ENCODE peak calls at places on chromosome 19, in seven cellular contexts. One of them, this sample, is unnamed.
A peak's percentile ranks its signal among the peaks of the same experiment; 100 is the strongest.

GRCh38 chr19:38543807-38544568 is 73.8 kb downstream of the MAP4K1 start:
- DNase-seq in body of pancreas: peak; percentile 73
- DNase-seq in gastrocnemius medialis: peak; percentile 69
- DNase-seq in lower leg skin: no peak
- DNase-seq in transverse colon: peak; percentile 42
- DNase-seq in esophagus squamous epithelium: no peak
- DNase-seq in IMR-90: peak; percentile 86
- DNase-seq in this sample: peak; percentile 78

GRCh38 chr19:3586124-3586626 is 897 bp downstream of the GIPC3 start:
- DNase-seq in body of pancreas: no peak
- DNase-seq in gastrocnemius medialis: no peak
- DNase-seq in lower leg skin: no peak
- DNase-seq in transverse colon: no peak
- DNase-seq in esophagus squamous epithelium: no peak
- DNase-seq in IMR-90: no peak
- DNase-seq in this sample: no peak

GRCh38 chr19:42081584-42082258 is 5.8 kb downstream of the ZNF574 start:
- DNase-seq in body of pancreas: peak; percentile 36
- DNase-seq in gastrocnemius medialis: no peak
- DNase-seq in lower leg skin: no peak
- DNase-seq in transverse colon: no peak
- DNase-seq in esophagus squamous epithelium: no peak
- DNase-seq in IMR-90: peak; percentile 65
- DNase-seq in this sample: peak; percentile 64

GRCh38 chr19:16062789-16063188 is 13.5 kb upstream of the TPM4 start:
- DNase-seq in body of pancreas: peak; percentile 37
- DNase-seq in gastrocnemius medialis: no peak
- DNase-seq in lower leg skin: peak; percentile 87
- DNase-seq in transverse colon: peak; percentile 78
- DNase-seq in esophagus squamous epithelium: no peak
- DNase-seq in IMR-90: no peak
- DNase-seq in this sample: peak; percentile 45

GRCh38 chr19:2481466-2481865 is 5.5 kb downstream of the GADD45B start:
- DNase-seq in body of pancreas: no peak
- DNase-seq in gastrocnemius medialis: no peak
- DNase-seq in lower leg skin: peak; percentile 85
- DNase-seq in transverse colon: no peak
- DNase-seq in esophagus squamous epithelium: no peak
- DNase-seq in IMR-90: no peak
- DNase-seq in this sample: no peak

GRCh38 chr19:36013280-36014028 is 559 bp downstream of the ALKBH6 start:
- DNase-seq in body of pancreas: no peak
- DNase-seq in gastrocnemius medialis: no peak
- DNase-seq in lower leg skin: no peak
- DNase-seq in transverse colon: no peak
- DNase-seq in esophagus squamous epithelium: no peak
- DNase-seq in IMR-90: no peak
- DNase-seq in this sample: no peak

GRCh38 chr19:33779849-33780248 is 16.8 kb upstream of the KCTD15 start:
- DNase-seq in body of pancreas: no peak
- DNase-seq in gastrocnemius medialis: no peak
- DNase-seq in lower leg skin: no peak
- DNase-seq in transverse colon: no peak
- DNase-seq in esophagus squamous epithelium: no peak
- DNase-seq in IMR-90: no peak
- DNase-seq in this sample: no peak

GRCh38 chr19:53971608-53972007 is 8.9 kb downstream of the CACNG8 start:
- DNase-seq in body of pancreas: no peak
- DNase-seq in gastrocnemius medialis: no peak
- DNase-seq in lower leg skin: no peak
- DNase-seq in transverse colon: no peak
- DNase-seq in esophagus squamous epithelium: no peak
- DNase-seq in IMR-90: no peak
- DNase-seq in this sample: no peak

GRCh38 chr19:2461751-2462634 is 5.2 kb upstream of the LMNB2 start:
- DNase-seq in body of pancreas: peak; percentile 30
- DNase-seq in gastrocnemius medialis: no peak
- DNase-seq in lower leg skin: peak; percentile 89
- DNase-seq in transverse colon: peak; percentile 54
- DNase-seq in esophagus squamous epithelium: no peak
- DNase-seq in IMR-90: peak; percentile 56
- DNase-seq in this sample: peak; percentile 71

GRCh38 chr19:45125975-45126493 is 33.1 kb downstream of the PPP1R37 start:
- DNase-seq in body of pancreas: peak; percentile 69
- DNase-seq in gastrocnemius medialis: peak; percentile 30
- DNase-seq in lower leg skin: peak; percentile 91
- DNase-seq in transverse colon: peak; percentile 85
- DNase-seq in esophagus squamous epithelium: no peak
- DNase-seq in IMR-90: peak; percentile 49
- DNase-seq in this sample: peak; percentile 52

GRCh38 chr19:2546128-2547032 is 70.5 kb downstream of the GADD45B start:
- DNase-seq in body of pancreas: peak; percentile 54
- DNase-seq in gastrocnemius medialis: peak; percentile 78
- DNase-seq in lower leg skin: peak; percentile 96
- DNase-seq in transverse colon: peak; percentile 64
- DNase-seq in esophagus squamous epithelium: no peak
- DNase-seq in IMR-90: no peak
- DNase-seq in this sample: peak; percentile 52

GRCh38 chr19:40139533-40140287 is 49.0 kb upstream of the ZNF780A start:
- DNase-seq in body of pancreas: peak; percentile 23
- DNase-seq in gastrocnemius medialis: no peak
- DNase-seq in lower leg skin: no peak
- DNase-seq in transverse colon: no peak
- DNase-seq in esophagus squamous epithelium: no peak
- DNase-seq in IMR-90: peak; percentile 63
- DNase-seq in this sample: peak; percentile 50

GRCh38 chr19:51194527-51195315 is 30.2 kb upstream of the CD33 start:
- DNase-seq in body of pancreas: no peak
- DNase-seq in gastrocnemius medialis: no peak
- DNase-seq in lower leg skin: peak; percentile 45
- DNase-seq in transverse colon: no peak
- DNase-seq in esophagus squamous epithelium: no peak
- DNase-seq in IMR-90: no peak
- DNase-seq in this sample: no peak

GRCh38 chr19:41599175-41599966 is 23.4 kb downstream of the CEACAM21 start:
- DNase-seq in body of pancreas: no peak
- DNase-seq in gastrocnemius medialis: no peak
- DNase-seq in lower leg skin: peak; percentile 25
- DNase-seq in transverse colon: no peak
- DNase-seq in esophagus squamous epithelium: no peak
- DNase-seq in IMR-90: no peak
- DNase-seq in this sample: no peak

GRCh38 chr19:49931293-49932040 is 2.2 kb upstream of the NUP62 start:
- DNase-seq in body of pancreas: no peak
- DNase-seq in gastrocnemius medialis: no peak
- DNase-seq in lower leg skin: no peak
- DNase-seq in transverse colon: no peak
- DNase-seq in esophagus squamous epithelium: no peak
- DNase-seq in IMR-90: no peak
- DNase-seq in this sample: no peak

GRCh38 chr19:46746281-46746965 is at the start of gene STRN4:
- DNase-seq in body of pancreas: peak; percentile 43
- DNase-seq in gastrocnemius medialis: no peak
- DNase-seq in lower leg skin: no peak
- DNase-seq in transverse colon: peak; percentile 57
- DNase-seq in esophagus squamous epithelium: no peak
- DNase-seq in IMR-90: no peak
- DNase-seq in this sample: no peak

GRCh38 chr19:39843919-39844793 is 2.0 kb downstream of the FBL start:
- DNase-seq in body of pancreas: no peak
- DNase-seq in gastrocnemius medialis: no peak
- DNase-seq in lower leg skin: no peak
- DNase-seq in transverse colon: no peak
- DNase-seq in esophagus squamous epithelium: no peak
- DNase-seq in IMR-90: peak; percentile 58
- DNase-seq in this sample: peak; percentile 61

GRCh38 chr19:5434970-5435641 is 20.1 kb upstream of the ZNRF4 start:
- DNase-seq in body of pancreas: no peak
- DNase-seq in gastrocnemius medialis: no peak
- DNase-seq in lower leg skin: no peak
- DNase-seq in transverse colon: no peak
- DNase-seq in esophagus squamous epithelium: no peak
- DNase-seq in IMR-90: peak; percentile 94
- DNase-seq in this sample: no peak

GRCh38 chr19:45999653-46000121 is 4.4 kb downstream of the CCDC61 start:
- DNase-seq in body of pancreas: no peak
- DNase-seq in gastrocnemius medialis: no peak
- DNase-seq in lower leg skin: no peak
- DNase-seq in transverse colon: no peak
- DNase-seq in esophagus squamous epithelium: no peak
- DNase-seq in IMR-90: peak; percentile 43
- DNase-seq in this sample: no peak

GRCh38 chr19:47372603-47373002 is 23.5 kb downstream of the DHX34 start:
- DNase-seq in body of pancreas: no peak
- DNase-seq in gastrocnemius medialis: no peak
- DNase-seq in lower leg skin: no peak
- DNase-seq in transverse colon: no peak
- DNase-seq in esophagus squamous epithelium: no peak
- DNase-seq in IMR-90: no peak
- DNase-seq in this sample: no peak

GRCh38 chr19:1106841-1107654 is 3.3 kb downstream of the GPX4 start:
- DNase-seq in body of pancreas: no peak
- DNase-seq in gastrocnemius medialis: no peak
- DNase-seq in lower leg skin: no peak
- DNase-seq in transverse colon: peak; percentile 32
- DNase-seq in esophagus squamous epithelium: no peak
- DNase-seq in IMR-90: peak; percentile 49
- DNase-seq in this sample: no peak

GRCh38 chr19:1104452-1105216 is 840 bp downstream of the GPX4 start:
- DNase-seq in body of pancreas: peak; percentile 71
- DNase-seq in gastrocnemius medialis: peak; percentile 64
- DNase-seq in lower leg skin: peak; percentile 95
- DNase-seq in transverse colon: peak; percentile 82
- DNase-seq in esophagus squamous epithelium: no peak
- DNase-seq in IMR-90: peak; percentile 69
- DNase-seq in this sample: peak; percentile 60

GRCh38 chr19:1103691-1104451 is at the start of gene GPX4:
- DNase-seq in body of pancreas: peak; percentile 100
- DNase-seq in gastrocnemius medialis: peak; percentile 99
- DNase-seq in lower leg skin: peak; percentile 100
- DNase-seq in transverse colon: peak; percentile 100
- DNase-seq in esophagus squamous epithelium: peak; percentile 97
- DNase-seq in IMR-90: peak; percentile 99
- DNase-seq in this sample: peak; percentile 99

GRCh38 chr19:1105873-1106840 is 2.4 kb downstream of the GPX4 start:
- DNase-seq in body of pancreas: no peak
- DNase-seq in gastrocnemius medialis: no peak
- DNase-seq in lower leg skin: no peak
- DNase-seq in transverse colon: no peak
- DNase-seq in esophagus squamous epithelium: no peak
- DNase-seq in IMR-90: no peak
- DNase-seq in this sample: no peak

DNA sequence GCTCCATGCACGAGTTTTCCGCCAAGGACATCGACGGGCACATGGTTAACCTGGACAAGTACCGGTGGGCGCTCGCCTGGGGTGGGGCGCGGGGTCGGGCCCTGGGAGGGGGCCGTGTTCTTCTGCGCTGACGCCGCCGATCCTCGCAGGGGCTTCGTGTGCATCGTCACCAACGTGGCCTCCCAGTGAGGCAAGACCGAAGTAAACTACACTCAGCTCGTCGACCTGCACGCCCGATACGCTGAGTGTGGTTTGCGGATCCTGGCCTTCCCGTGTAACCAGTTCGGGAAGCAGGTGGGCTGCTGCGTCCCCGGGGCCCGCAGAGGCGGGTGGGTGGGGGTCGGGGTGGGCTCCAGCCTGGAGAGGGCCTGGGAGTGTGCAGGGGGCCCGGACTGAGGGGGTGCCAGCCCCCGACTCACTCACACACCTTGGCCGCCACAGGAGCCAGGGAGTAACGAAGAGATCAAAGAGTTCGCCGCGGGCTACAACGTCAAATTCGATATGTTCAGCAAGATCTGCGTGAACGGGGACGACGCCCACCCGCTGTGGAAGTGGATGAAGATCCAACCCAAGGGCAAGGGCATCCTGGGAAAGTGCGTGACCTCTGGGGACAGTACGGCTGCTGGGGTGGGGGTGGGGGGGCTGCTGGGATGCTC is 1.6 kb downstream of the GPX4 start:
- DNase-seq in body of pancreas: no peak
- DNase-seq in gastrocnemius medialis: no peak
- DNase-seq in lower leg skin: no peak
- DNase-seq in transverse colon: no peak
- DNase-seq in esophagus squamous epithelium: no peak
- DNase-seq in IMR-90: peak; percentile 35
- DNase-seq in this sample: no peak
- TF ChIP-seq POLR2A in body of pancreas: no peak
- TF ChIP-seq POLR2A in gastrocnemius medialis: no peak
- TF ChIP-seq POLR2A in lower leg skin: no peak
- TF ChIP-seq POLR2A in transverse colon: no peak
- TF ChIP-seq POLR2A in esophagus squamous epithelium: no peak
- TF ChIP-seq POLR2A in IMR-90: no peak
- TF ChIP-seq POLR2A in this sample: no peak

GRCh38 chr19:8390617-8390981 is 439 bp downstream of the RAB11B start:
- DNase-seq in body of pancreas: peak; percentile 97
- DNase-seq in gastrocnemius medialis: peak; percentile 94
- DNase-seq in lower leg skin: peak; percentile 99
- DNase-seq in transverse colon: peak; percentile 97
- DNase-seq in esophagus squamous epithelium: peak; percentile 59
- DNase-seq in IMR-90: peak; percentile 89
- DNase-seq in this sample: peak; percentile 96
- TF ChIP-seq POLR2A in body of pancreas: peak; percentile 17
- TF ChIP-seq POLR2A in gastrocnemius medialis: peak; percentile 36
- TF ChIP-seq POLR2A in lower leg skin: no peak
- TF ChIP-seq POLR2A in transverse colon: peak; percentile 34
- TF ChIP-seq POLR2A in esophagus squamous epithelium: peak; percentile 62
- TF ChIP-seq POLR2A in IMR-90: no peak
- TF ChIP-seq POLR2A in this sample: no peak

GRCh38 chr19:43901395-43902390 is 33.4 kb downstream of the ZNF45 start:
- DNase-seq in body of pancreas: peak; percentile 77
- DNase-seq in gastrocnemius medialis: peak; percentile 48
- DNase-seq in lower leg skin: peak; percentile 92
- DNase-seq in transverse colon: peak; percentile 75
- DNase-seq in esophagus squamous epithelium: peak; percentile 4
- DNase-seq in IMR-90: peak; percentile 88
- DNase-seq in this sample: peak; percentile 88
- TF ChIP-seq POLR2A in body of pancreas: no peak
- TF ChIP-seq POLR2A in gastrocnemius medialis: no peak
- TF ChIP-seq POLR2A in lower leg skin: no peak
- TF ChIP-seq POLR2A in transverse colon: no peak
- TF ChIP-seq POLR2A in esophagus squamous epithelium: no peak
- TF ChIP-seq POLR2A in IMR-90: no peak
- TF ChIP-seq POLR2A in this sample: no peak

DNA sequence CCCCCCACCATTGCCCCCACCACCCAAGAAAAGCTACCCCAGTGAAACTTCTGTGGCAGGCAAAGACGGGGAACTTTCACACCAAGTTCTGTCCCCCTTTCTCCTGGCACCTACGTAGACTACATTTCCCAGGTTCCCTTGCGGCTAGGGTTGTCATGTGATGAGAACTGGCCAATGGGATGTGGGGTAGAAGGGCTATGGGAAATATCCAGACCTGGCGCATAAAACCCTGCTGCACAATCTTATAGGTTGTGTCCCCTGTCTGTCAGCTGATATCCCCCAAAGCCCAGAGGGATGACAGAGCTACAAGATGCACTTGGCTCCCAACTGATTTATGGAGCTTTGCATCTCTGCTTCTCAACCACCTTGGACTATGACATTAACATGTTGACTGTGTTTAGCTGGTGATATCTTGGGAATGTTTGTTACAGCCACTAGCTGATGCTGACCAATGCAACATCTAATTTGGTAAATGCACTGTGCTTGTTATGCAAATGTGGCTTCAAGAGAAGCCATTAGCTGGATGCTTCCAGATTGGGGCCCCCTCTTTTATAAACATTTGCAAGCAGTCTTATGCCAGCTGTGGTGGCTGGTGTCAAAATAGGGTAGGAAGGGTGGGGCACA is 6.1 kb downstream of the SH2D3A start:
- DNase-seq in body of pancreas: no peak
- DNase-seq in gastrocnemius medialis: no peak
- DNase-seq in lower leg skin: no peak
- DNase-seq in transverse colon: no peak
- DNase-seq in esophagus squamous epithelium: no peak
- DNase-seq in IMR-90: no peak
- DNase-seq in this sample: no peak
- TF ChIP-seq POLR2A in body of pancreas: no peak
- TF ChIP-seq POLR2A in gastrocnemius medialis: no peak
- TF ChIP-seq POLR2A in lower leg skin: no peak
- TF ChIP-seq POLR2A in transverse colon: no peak
- TF ChIP-seq POLR2A in esophagus squamous epithelium: no peak
- TF ChIP-seq POLR2A in IMR-90: no peak
- TF ChIP-seq POLR2A in this sample: no peak